ENCODE peak calls at places on chromosome 2, in nine cellular contexts. B is Calu3, V is pancreas, N is nephron progenitor cell, Q is AG10803, R is kidney epithelial cell, Z is ovary, L is A549, T is adrenal gland. D is an unnamed sample.

GRCh38 chr2:43748333-43748732 is 25.5 kb upstream of the DYNC2LI1 start:
- DNase-seq in B (no peak), V (no peak), N (no peak), Q (no peak), R (no peak), Z (no peak), L (no peak), T (no peak), D (no peak)

GRCh38 chr2:120842456-120843439 is 107.1 kb downstream of the GLI2 start:
- DNase-seq in B (no peak), V (peak; percentile 7), N (no peak), Q (peak; percentile 40), R (no peak), Z (no peak), L (no peak), T (peak; percentile 12), D (peak; percentile 51)

GRCh38 chr2:200931227-200931626 is 32.2 kb downstream of the ORC2 start:
- DNase-seq in B (no peak), V (no peak), N (no peak), Q (no peak), R (no peak), Z (no peak), L (no peak), T (no peak), D (peak; percentile 30)

GRCh38 chr2:3377279-3377611 is 373 bp downstream of the EIPR1 start:
- DNase-seq in B (no peak), V (no peak), N (no peak), Q (peak; percentile 41), R (peak; percentile 9), Z (no peak), L (peak; percentile 70), T (no peak), D (peak; percentile 55)

GRCh38 chr2:106285237-106285829 is 91.2 kb upstream of the UXS1 start:
- DNase-seq in B (no peak), V (no peak), N (no peak), Q (no peak), R (no peak), Z (no peak), L (no peak), T (no peak), D (no peak)

GRCh38 chr2:86368181-86368824 is 30.9 kb upstream of the REEP1 start:
- DNase-seq in B (peak; percentile 49), V (peak; percentile 72), N (peak; percentile 69), Q (peak; percentile 31), R (no peak), Z (peak; percentile 10), L (peak; percentile 35), T (peak; percentile 33), D (peak; percentile 47)

GRCh38 chr2:37561615-37562569 is 109.5 kb downstream of the CDC42EP3 start:
- DNase-seq in B (peak; percentile 75), V (no peak), N (no peak), Q (peak; percentile 71), R (peak; percentile 86), Z (peak; percentile 13), L (peak; percentile 83), T (no peak), D (peak; percentile 93)

GRCh38 chr2:206415618-206416243 is 27.6 kb upstream of the ADAM23 start:
- DNase-seq in B (peak; percentile 6), V (no peak), N (no peak), Q (no peak), R (no peak), Z (no peak), L (peak; percentile 26), T (no peak), D (no peak)

GRCh38 chr2:28052691-28053090 is 162.2 kb downstream of the BABAM2 start:
- DNase-seq in B (no peak), V (no peak), N (no peak), Q (peak; percentile 76), R (no peak), Z (no peak), L (no peak), T (no peak), D (peak; percentile 77)

GRCh38 chr2:131584940-131585339 is 57.3 kb downstream of the CCDC74A start:
- DNase-seq in B (no peak), V (no peak), N (no peak), Q (no peak), R (no peak), Z (no peak), L (no peak), T (no peak), D (no peak)

GRCh38 chr2:180334514-180334913 is 327.4 kb upstream of the CWC22 start:
- DNase-seq in B (no peak), V (no peak), N (no peak), Q (no peak), R (no peak), Z (no peak), L (no peak), T (no peak), D (no peak)

GRCh38 chr2:59932341-59932740 is 621.1 kb downstream of the BCL11A start:
- DNase-seq in B (no peak), V (no peak), N (no peak), Q (no peak), R (no peak), Z (no peak), L (no peak), T (no peak), D (no peak)

GRCh38 chr2:181953773-181954537 is 31.7 kb upstream of the PPP1R1C start:
- DNase-seq in B (peak; percentile 30), V (peak; percentile 76), N (peak; percentile 85), Q (peak; percentile 45), R (no peak), Z (peak; percentile 16), L (peak; percentile 75), T (peak; percentile 59), D (peak; percentile 78)

GRCh38 chr2:42569883-42570282 is 1.5 kb downstream of the MTA3 start:
- DNase-seq in B (no peak), V (no peak), N (no peak), Q (no peak), R (no peak), Z (no peak), L (no peak), T (no peak), D (peak; percentile 3)

GRCh38 chr2:144890828-144891227 is 370.9 kb upstream of the ZEB2 start:
- DNase-seq in B (no peak), V (no peak), N (no peak), Q (peak; percentile 17), R (no peak), Z (no peak), L (peak; percentile 69), T (no peak), D (peak; percentile 68)

GRCh38 chr2:211724933-211725332 is 813.7 kb downstream of the ERBB4 start:
- DNase-seq in B (no peak), V (no peak), N (no peak), Q (no peak), R (no peak), Z (no peak), L (no peak), T (no peak), D (no peak)

DNA sequence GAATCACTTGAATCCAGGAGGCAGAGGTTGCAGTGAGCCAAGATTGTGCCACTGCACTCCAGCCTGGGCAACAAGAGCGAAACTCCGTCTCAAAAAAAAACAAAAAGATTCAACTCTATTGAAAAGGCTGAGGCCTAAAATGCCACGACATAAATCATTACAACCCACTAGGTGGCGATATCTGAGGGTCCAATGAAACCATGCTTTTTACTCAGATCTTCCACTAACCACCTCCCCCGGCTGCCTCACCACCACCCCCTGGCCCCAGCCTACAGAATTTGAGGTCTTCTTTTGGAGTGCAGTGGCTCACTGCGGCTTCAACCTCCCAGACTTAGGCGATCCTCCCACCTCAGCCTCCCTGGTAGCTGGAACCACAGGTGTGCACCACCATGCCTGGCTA is 57.5 kb downstream of the AP1S3 start:
- DNase-seq in B (peak; percentile 64), V (no peak), N (no peak), Q (no peak), R (no peak), Z (no peak), L (peak; percentile 66), T (no peak), D (peak; percentile 64)
- TF ChIP-seq CTCF in B (peak; percentile 34), V (no peak), N (no peak), Q (peak; percentile 22), R (peak; percentile 22), Z (no peak), L (peak; percentile 39), T (no peak), D (peak; percentile 45)

GRCh38 chr2:210660751-210661150 is 104.4 kb downstream of the CPS1 start:
- DNase-seq in B (no peak), V (no peak), N (no peak), Q (no peak), R (no peak), Z (no peak), L (no peak), T (no peak), D (no peak)

GRCh38 chr2:210667726-210668125 is 111.3 kb downstream of the CPS1 start:
- DNase-seq in B (no peak), V (no peak), N (no peak), Q (peak; percentile 56), R (no peak), Z (no peak), L (no peak), T (no peak), D (no peak)

GRCh38 chr2:210662557-210662956 is 106.2 kb downstream of the CPS1 start:
- DNase-seq in B (no peak), V (no peak), N (no peak), Q (no peak), R (no peak), Z (no peak), L (no peak), T (no peak), D (no peak)

DNA sequence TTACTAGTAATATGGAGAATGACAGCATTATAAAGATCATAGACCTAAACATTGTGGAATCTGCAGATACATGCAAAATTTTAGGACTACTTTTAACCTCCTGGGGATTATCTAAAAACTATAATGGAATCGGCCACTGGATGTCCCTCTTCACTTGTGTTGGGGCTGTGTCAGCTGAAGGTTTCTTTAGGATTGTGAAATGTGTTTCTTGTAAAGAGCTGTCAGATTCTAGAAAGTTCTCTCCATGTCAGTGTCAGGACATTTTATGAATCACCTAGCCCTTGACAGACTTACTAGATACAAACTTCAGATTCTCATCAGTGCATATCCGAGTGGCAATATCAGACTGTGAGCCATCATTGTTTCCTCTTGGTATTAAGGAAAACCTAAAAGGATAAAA is 107.2 kb downstream of the CPS1 start:
- DNase-seq in B (peak; percentile 21), V (no peak), N (peak; percentile 2), Q (peak; percentile 28), R (no peak), Z (no peak), L (peak; percentile 6), T (no peak), D (peak; percentile 60)
- TF ChIP-seq CTCF in B (peak; percentile 17), V (no peak), N (peak; percentile 38), Q (peak; percentile 40), R (no peak), Z (no peak), L (no peak), T (no peak), D (peak; percentile 36)

GRCh38 chr2:128178650-128179460 is 87.9 kb downstream of the UGGT1 start:
- DNase-seq in B (peak; percentile 31), V (no peak), N (peak; percentile 54), Q (peak; percentile 74), R (no peak), Z (peak; percentile 38), L (peak; percentile 72), T (peak; percentile 67), D (peak; percentile 78)
- TF ChIP-seq CTCF in B (peak; percentile 49), V (peak; percentile 33), N (peak; percentile 77), Q (peak; percentile 88), R (peak; percentile 79), Z (peak; percentile 61), L (peak; percentile 71), T (peak; percentile 41), D (peak; percentile 94)

GRCh38 chr2:116456429-116456828 is 1358.1 kb upstream of the DDX18 start:
- DNase-seq in B (no peak), V (no peak), N (no peak), Q (no peak), R (no peak), Z (no peak), L (no peak), T (no peak), D (no peak)
- TF ChIP-seq CTCF in B (no peak), V (no peak), N (no peak), Q (no peak), R (no peak), Z (no peak), L (no peak), T (no peak), D (no peak)

D was measured in fibroblast of pulmonary artery.